ENCODE peak calls at places on chromosomes 6 and 20, in nine cellular contexts. P, C, J, F, H, E, B, R and G are unnamed samples. For H3K9me3, the result is how much of the 10 kb centered on the place peaks cover.

GRCh38 chr6:125748534-125749111 is 809 bp upstream of the HEY2 start:
- DNase-seq in H (no peak), C (no peak), R (no peak), P (no peak), B (peak), E (peak), J (no peak), F (no peak), G (no peak)

GRCh38 chr20:40714916-40715315 is 25.9 kb upstream of the MAFB start:
- DNase-seq in H (no peak), F (no peak), E (no peak), P (no peak), R (no peak), B (no peak), J (no peak), C (no peak), G (no peak)

GRCh38 chr6:105795913-105796517 is 290.1 kb upstream of the PRDM1 start:
- DNase-seq in E (peak), J (peak), R (no peak), B (peak), F (no peak), P (peak), H (no peak), C (no peak), G (no peak)

GRCh38 chr20:26324177-26324576 is 627.5 kb upstream of the ZNF337 start:
- DNase-seq in P (no peak), R (no peak), H (no peak), J (no peak), E (no peak), C (no peak), B (no peak), F (no peak), G (no peak)

GRCh38 chr6:29845405-29846006 is 17.9 kb downstream of the HLA-G start:
- DNase-seq in E (peak), F (no peak), J (peak), C (no peak), H (no peak), P (no peak), B (peak), R (no peak), G (no peak)

GRCh38 chr6:138663892-138664291 is 109.7 kb upstream of the CCDC28A start:
- DNase-seq in C (no peak), F (no peak), H (no peak), E (no peak), R (no peak), J (no peak), P (no peak), B (no peak), G (no peak)

GRCh38 chr6:3724451-3725144 is 26.9 kb downstream of the PXDC1 start:
- DNase-seq in B (no peak), R (no peak), H (peak), E (no peak), F (no peak), P (no peak), C (no peak), J (no peak), G (no peak)

GRCh38 chr6:110196874-110197273 is 16.6 kb downstream of the CDC40 start:
- DNase-seq in B (no peak), H (no peak), P (no peak), J (no peak), C (no peak), R (no peak), E (no peak), F (no peak), G (no peak)

GRCh38 chr6:71346034-71346680 is 57.5 kb downstream of the OGFRL1 start:
- DNase-seq in H (no peak), E (no peak), B (no peak), J (no peak), P (no peak), F (no peak), C (no peak), R (no peak), G (no peak)

GRCh38 chr6:89828988-89829590 is 591 bp upstream of the CASP8AP2 start:
- DNase-seq in F (no peak), J (no peak), B (peak), H (no peak), C (peak), R (no peak), P (no peak), E (no peak), G (peak)

GRCh38 chr6:167495506-167496391 is 170.9 kb downstream of the TTLL2 start:
- DNase-seq in E (no peak), C (peak), P (no peak), J (no peak), R (no peak), B (no peak), F (no peak), H (peak), G (no peak)

GRCh38 chr6:4309540-4309939 is 174.2 kb upstream of the ECI2 start:
- DNase-seq in P (no peak), F (no peak), R (no peak), J (no peak), C (no peak), H (no peak), E (no peak), B (no peak), G (no peak)

GRCh38 chr6:19245656-19246055 is 591.5 kb upstream of the ID4 start:
- DNase-seq in P (no peak), C (no peak), R (no peak), H (no peak), E (no peak), J (no peak), F (no peak), B (no peak), G (no peak)
- H3K9me3 ChIP-seq in P (under half), C (under half), R (under half), H (under half), E (under half), J (under half), F (under half), B (under half), G (under half)

GRCh38 chr6:27076116-27076515 is 171.4 kb upstream of the PRSS16 start:
- DNase-seq in H (no peak), J (no peak), F (no peak), B (no peak), P (no peak), E (no peak), R (no peak), C (no peak), G (no peak)
- TF ChIP-seq CTCF in H (no peak), J (no peak), F (no peak), B (no peak), P (no peak), E (no peak), R (no peak), C (no peak), G (no peak)

GRCh38 chr6:86871681-86872080 is 65.6 kb upstream of the HTR1E start:
- DNase-seq in J (no peak), E (no peak), P (no peak), B (no peak), R (no peak), C (no peak), F (no peak), H (no peak), G (no peak)
- H3K9me3 ChIP-seq in J (under half), E (under half), P (half or more), B (under half), R (under half), C (under half), F (under half), H (under half), G (under half)

DNA sequence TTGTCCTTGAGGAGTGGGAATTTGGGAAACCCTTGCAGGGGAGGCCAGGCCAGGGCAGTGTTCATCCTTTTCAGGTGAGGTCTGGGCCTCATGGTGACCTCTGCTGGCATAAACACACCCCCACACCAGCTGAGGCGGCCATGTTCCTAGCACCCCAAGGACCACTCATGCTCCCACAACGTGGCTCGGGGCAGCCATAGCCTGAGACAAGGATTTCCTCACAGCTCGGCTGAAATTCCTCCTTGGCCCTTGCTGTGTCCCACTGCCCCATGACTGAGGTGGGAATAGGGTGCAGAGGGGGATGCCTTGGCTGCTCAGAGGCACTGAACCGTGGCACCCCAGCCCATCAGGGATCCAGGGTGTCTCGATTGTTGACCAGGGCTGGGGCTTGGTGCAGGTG is 27.3 kb upstream of the SPDEF start:
- DNase-seq in E (no peak), H (peak), R (no peak), J (no peak), F (no peak), P (no peak), B (no peak), C (no peak), G (no peak)
- TF ChIP-seq CTCF in E (peak), H (no peak), R (no peak), J (peak), F (no peak), P (peak), B (no peak), C (no peak), G (no peak)

GRCh38 chr6:108254436-108255410 is 6.1 kb downstream of the SNX3 start:
- DNase-seq in C (no peak), E (no peak), B (no peak), F (no peak), H (no peak), R (no peak), J (no peak), P (no peak), G (no peak)

GRCh38 chr6:108247965-108248536 is 12.8 kb downstream of the SNX3 start:
- DNase-seq in C (no peak), J (no peak), F (no peak), R (no peak), H (no peak), E (no peak), B (no peak), P (no peak), G (no peak)

GRCh38 chr6:108252055-108252454 is 8.8 kb downstream of the SNX3 start:
- DNase-seq in R (no peak), F (no peak), J (no peak), H (no peak), B (no peak), P (no peak), E (no peak), C (no peak), G (no peak)

GRCh38 chr6:108250240-108250866 is 10.5 kb downstream of the SNX3 start:
- DNase-seq in E (peak), H (no peak), P (no peak), F (no peak), J (peak), C (no peak), B (peak), R (no peak), G (no peak)

GRCh38 chr6:108251252-108251651 is 9.6 kb downstream of the SNX3 start:
- DNase-seq in R (no peak), J (no peak), B (no peak), P (no peak), C (no peak), H (no peak), F (no peak), E (no peak), G (no peak)
- H3K9me3 ChIP-seq in R (under half), J (under half), B (under half), P (under half), C (under half), H (under half), F (under half), E (under half), G (under half)

DNA sequence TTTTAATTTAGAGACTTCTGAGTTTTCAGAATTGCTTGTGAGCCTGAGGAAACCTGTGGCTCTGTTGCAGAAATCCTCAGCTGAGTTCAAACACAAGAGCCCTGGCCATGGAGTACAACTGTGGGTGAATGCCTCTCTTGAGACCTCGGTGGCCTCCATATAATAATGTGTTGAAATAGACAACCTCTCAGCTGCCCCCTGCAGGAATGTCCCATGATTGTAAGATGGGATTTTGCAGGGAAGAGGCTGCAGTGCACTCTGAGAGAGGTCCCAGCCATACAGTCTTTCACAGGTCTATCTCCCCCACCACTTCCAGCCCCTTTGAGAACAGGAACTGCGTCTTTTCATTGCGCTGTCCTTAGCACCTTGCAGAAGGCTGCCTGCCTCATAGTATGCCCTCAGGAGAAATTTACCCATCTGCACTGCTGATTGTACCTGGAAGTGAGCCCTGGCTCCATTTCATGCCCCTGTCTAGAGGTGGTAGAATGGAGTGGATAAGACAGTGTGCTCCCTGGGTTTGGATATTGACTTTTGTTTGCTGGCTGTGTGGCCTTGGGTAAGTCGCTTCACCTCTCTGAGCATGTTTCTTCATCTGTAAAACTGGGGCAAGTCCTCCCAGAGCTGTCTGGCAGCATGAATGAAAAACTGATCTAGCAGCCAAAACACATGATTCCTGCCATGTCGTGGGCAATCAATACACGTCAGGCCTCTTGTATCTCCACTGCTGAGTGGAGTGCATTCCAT is 16.8 kb upstream of the CDH22 start:
- DNase-seq in P (peak), E (peak), H (no peak), F (no peak), C (no peak), J (peak), R (no peak), B (peak), G (no peak)
- TF ChIP-seq CTCF in P (no peak), E (peak), H (no peak), F (no peak), C (no peak), J (peak), R (no peak), B (peak), G (peak)

DNA sequence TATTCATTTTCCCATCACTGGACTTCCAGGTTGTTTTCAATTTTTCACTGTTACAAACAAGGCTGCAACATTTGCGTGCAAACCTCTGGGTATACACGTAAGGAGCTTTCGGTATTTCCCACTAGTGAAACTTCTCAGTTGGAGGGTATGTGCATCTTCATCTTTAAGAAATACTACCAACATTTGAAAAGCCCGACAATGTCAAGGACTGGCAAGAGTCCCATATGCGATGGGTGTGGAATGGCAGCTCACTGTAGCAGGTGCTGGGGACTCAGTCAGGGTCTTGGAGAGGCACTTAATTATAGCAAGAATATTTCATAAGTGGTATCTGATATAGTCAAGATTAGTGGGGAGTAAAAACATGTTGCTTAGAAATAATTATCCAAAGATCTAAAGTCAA is 8.9 kb upstream of the HLA-B start:
- DNase-seq in P (no peak), C (no peak), J (no peak), F (no peak), E (no peak), R (no peak), H (no peak), B (no peak), G (no peak)
- H3K9me3 ChIP-seq in P (under half), C (under half), J (under half), F (under half), E (under half), R (under half), H (under half), B (under half), G (under half)

GRCh38 chr6:44224154-44224977 is 971 bp downstream of the SLC29A1 start:
- DNase-seq in P (no peak), E (peak), J (no peak), C (peak), H (no peak), R (no peak), B (peak), F (no peak), G (no peak)
- TF ChIP-seq CTCF in P (no peak), E (no peak), J (no peak), C (no peak), H (no peak), R (no peak), B (peak), F (no peak), G (no peak)

GRCh38 chr20:62616728-62617621 is 25.3 kb upstream of the SLCO4A1 start:
- DNase-seq in H (peak), R (peak), B (peak), P (peak), C (peak), E (peak), F (peak), J (peak), G (peak)
- H3K9me3 ChIP-seq in H (under half), R (under half), B (under half), P (under half), C (under half), E (under half), F (under half), J (under half), G (under half)

DNA sequence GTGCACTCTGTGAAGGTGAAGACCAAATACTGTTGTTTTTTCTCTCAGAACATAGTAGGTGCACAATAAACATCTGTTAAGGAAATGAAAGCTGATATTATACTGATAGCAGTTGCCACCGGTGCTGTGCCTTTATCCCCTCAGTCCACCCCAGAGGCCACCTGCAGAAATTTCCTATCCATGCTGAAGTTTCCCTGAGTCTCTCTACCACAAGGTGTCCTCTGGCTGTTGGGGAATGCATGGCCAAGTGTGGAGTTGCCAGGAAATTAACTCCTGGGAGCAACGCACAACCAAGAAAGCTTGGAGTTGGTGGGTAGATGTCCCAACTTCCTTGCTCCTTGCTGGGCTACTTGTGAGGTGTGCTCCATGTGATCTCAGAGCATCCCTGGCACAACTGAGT is 114.2 kb downstream of the LAMP5 start:
- DNase-seq in J (no peak), B (no peak), R (no peak), C (no peak), H (no peak), P (no peak), E (no peak), F (no peak), G (no peak)
- TF ChIP-seq CTCF in J (no peak), B (no peak), R (no peak), C (no peak), H (no peak), P (no peak), E (peak), F (no peak), G (no peak)